ENCODE peak calls at places on chromosome 11, in seven cellular contexts. One of them, this sample, is unnamed.

GRCh38 chr11:132357811-132358572 is 987.6 kb downstream of the NTM start:
- DNase-seq in H9: no peak
- DNase-seq in naive thymus-derived CD4-positive, alpha-beta T cell: no peak
- DNase-seq in CD14-positive monocyte: no peak
- DNase-seq in foreskin keratinocyte: no peak
- DNase-seq in CD8-positive, alpha-beta T cell: no peak
- DNase-seq in Karpas-422: no peak
- DNase-seq in this sample: no peak

GRCh38 chr11:66909181-66909580 is 49.0 kb downstream of the PC start:
- DNase-seq in H9: no peak
- DNase-seq in naive thymus-derived CD4-positive, alpha-beta T cell: no peak
- DNase-seq in CD14-positive monocyte: no peak
- DNase-seq in foreskin keratinocyte: no peak
- DNase-seq in CD8-positive, alpha-beta T cell: no peak
- DNase-seq in Karpas-422: no peak
- DNase-seq in this sample: no peak

GRCh38 chr11:131356201-131356600 is 14.2 kb upstream of the NTM start:
- DNase-seq in H9: no peak
- DNase-seq in naive thymus-derived CD4-positive, alpha-beta T cell: no peak
- DNase-seq in CD14-positive monocyte: no peak
- DNase-seq in foreskin keratinocyte: no peak
- DNase-seq in CD8-positive, alpha-beta T cell: no peak
- DNase-seq in Karpas-422: no peak
- DNase-seq in this sample: no peak

GRCh38 chr11:25593221-25593620 is 738.7 kb upstream of the ANO3 start:
- DNase-seq in H9: no peak
- DNase-seq in naive thymus-derived CD4-positive, alpha-beta T cell: no peak
- DNase-seq in CD14-positive monocyte: no peak
- DNase-seq in foreskin keratinocyte: no peak
- DNase-seq in CD8-positive, alpha-beta T cell: no peak
- DNase-seq in Karpas-422: no peak
- DNase-seq in this sample: no peak

GRCh38 chr11:120239713-120240640 is at the start of gene POU2F3:
- DNase-seq in H9: peak
- DNase-seq in naive thymus-derived CD4-positive, alpha-beta T cell: no peak
- DNase-seq in CD14-positive monocyte: no peak
- DNase-seq in foreskin keratinocyte: no peak
- DNase-seq in CD8-positive, alpha-beta T cell: no peak
- DNase-seq in Karpas-422: no peak
- DNase-seq in this sample: no peak

GRCh38 chr11:12163181-12163841 is 52.9 kb downstream of the MICAL2 start:
- DNase-seq in H9: no peak
- DNase-seq in naive thymus-derived CD4-positive, alpha-beta T cell: no peak
- DNase-seq in CD14-positive monocyte: no peak
- DNase-seq in foreskin keratinocyte: no peak
- DNase-seq in CD8-positive, alpha-beta T cell: no peak
- DNase-seq in Karpas-422: no peak
- DNase-seq in this sample: peak

GRCh38 chr11:1532606-1533341 is 39.3 kb downstream of the DUSP8 start:
- DNase-seq in H9: no peak
- DNase-seq in naive thymus-derived CD4-positive, alpha-beta T cell: no peak
- DNase-seq in CD14-positive monocyte: no peak
- DNase-seq in foreskin keratinocyte: peak
- DNase-seq in CD8-positive, alpha-beta T cell: no peak
- DNase-seq in Karpas-422: no peak
- DNase-seq in this sample: peak

GRCh38 chr11:131859811-131860210 is 489.4 kb downstream of the NTM start:
- DNase-seq in H9: no peak
- DNase-seq in naive thymus-derived CD4-positive, alpha-beta T cell: no peak
- DNase-seq in CD14-positive monocyte: no peak
- DNase-seq in foreskin keratinocyte: no peak
- DNase-seq in CD8-positive, alpha-beta T cell: no peak
- DNase-seq in Karpas-422: no peak
- DNase-seq in this sample: no peak

GRCh38 chr11:123063396-123064267 is 1.7 kb upstream of the HSPA8 start:
- DNase-seq in H9: no peak
- DNase-seq in naive thymus-derived CD4-positive, alpha-beta T cell: peak
- DNase-seq in CD14-positive monocyte: no peak
- DNase-seq in foreskin keratinocyte: peak
- DNase-seq in CD8-positive, alpha-beta T cell: no peak
- DNase-seq in Karpas-422: peak
- DNase-seq in this sample: no peak

GRCh38 chr11:73349633-73350032 is 26.6 kb upstream of the RELT start:
- DNase-seq in H9: no peak
- DNase-seq in naive thymus-derived CD4-positive, alpha-beta T cell: no peak
- DNase-seq in CD14-positive monocyte: no peak
- DNase-seq in foreskin keratinocyte: no peak
- DNase-seq in CD8-positive, alpha-beta T cell: no peak
- DNase-seq in Karpas-422: no peak
- DNase-seq in this sample: no peak

GRCh38 chr11:88414385-88414861 is 76.9 kb upstream of the CTSC start:
- DNase-seq in H9: no peak
- DNase-seq in naive thymus-derived CD4-positive, alpha-beta T cell: peak
- DNase-seq in CD14-positive monocyte: peak
- DNase-seq in foreskin keratinocyte: no peak
- DNase-seq in CD8-positive, alpha-beta T cell: no peak
- DNase-seq in Karpas-422: no peak
- DNase-seq in this sample: no peak

GRCh38 chr11:47599821-47600377 is 5.7 kb upstream of the C1QTNF4 start:
- DNase-seq in H9: no peak
- DNase-seq in naive thymus-derived CD4-positive, alpha-beta T cell: no peak
- DNase-seq in CD14-positive monocyte: no peak
- DNase-seq in foreskin keratinocyte: no peak
- DNase-seq in CD8-positive, alpha-beta T cell: no peak
- DNase-seq in Karpas-422: no peak
- DNase-seq in this sample: no peak

GRCh38 chr11:68803766-68804165 is 38.0 kb downstream of the CPT1A start:
- DNase-seq in H9: no peak
- DNase-seq in naive thymus-derived CD4-positive, alpha-beta T cell: no peak
- DNase-seq in CD14-positive monocyte: no peak
- DNase-seq in foreskin keratinocyte: no peak
- DNase-seq in CD8-positive, alpha-beta T cell: no peak
- DNase-seq in Karpas-422: no peak
- DNase-seq in this sample: no peak

GRCh38 chr11:38305682-38306081 is 1707.6 kb upstream of the RAG2 start:
- DNase-seq in H9: no peak
- DNase-seq in naive thymus-derived CD4-positive, alpha-beta T cell: no peak
- DNase-seq in CD14-positive monocyte: no peak
- DNase-seq in foreskin keratinocyte: no peak
- DNase-seq in CD8-positive, alpha-beta T cell: no peak
- DNase-seq in Karpas-422: no peak
- DNase-seq in this sample: no peak

GRCh38 chr11:86449993-86450629 is 75.4 kb downstream of the CCDC81 start:
- DNase-seq in H9: no peak
- DNase-seq in naive thymus-derived CD4-positive, alpha-beta T cell: no peak
- DNase-seq in CD14-positive monocyte: no peak
- DNase-seq in foreskin keratinocyte: no peak
- DNase-seq in CD8-positive, alpha-beta T cell: no peak
- DNase-seq in Karpas-422: no peak
- DNase-seq in this sample: no peak

GRCh38 chr11:96033569-96033968 is 109.7 kb upstream of the MTMR2 start:
- DNase-seq in H9: no peak
- DNase-seq in naive thymus-derived CD4-positive, alpha-beta T cell: no peak
- DNase-seq in CD14-positive monocyte: no peak
- DNase-seq in foreskin keratinocyte: no peak
- DNase-seq in CD8-positive, alpha-beta T cell: no peak
- DNase-seq in Karpas-422: no peak
- DNase-seq in this sample: no peak

GRCh38 chr11:57639321-57640067 is 10.2 kb downstream of the YPEL4 start:
- DNase-seq in H9: peak
- DNase-seq in naive thymus-derived CD4-positive, alpha-beta T cell: no peak
- DNase-seq in CD14-positive monocyte: no peak
- DNase-seq in foreskin keratinocyte: no peak
- DNase-seq in CD8-positive, alpha-beta T cell: no peak
- DNase-seq in Karpas-422: no peak
- DNase-seq in this sample: peak

GRCh38 chr11:72015511-72016061 is 16.9 kb downstream of the IL18BP start:
- DNase-seq in H9: peak
- DNase-seq in naive thymus-derived CD4-positive, alpha-beta T cell: no peak
- DNase-seq in CD14-positive monocyte: no peak
- DNase-seq in foreskin keratinocyte: no peak
- DNase-seq in CD8-positive, alpha-beta T cell: no peak
- DNase-seq in Karpas-422: peak
- DNase-seq in this sample: peak

GRCh38 chr11:124535552-124536232 is 7.8 kb downstream of the OR8B12 start:
- DNase-seq in H9: no peak
- DNase-seq in naive thymus-derived CD4-positive, alpha-beta T cell: no peak
- DNase-seq in CD14-positive monocyte: no peak
- DNase-seq in foreskin keratinocyte: no peak
- DNase-seq in CD8-positive, alpha-beta T cell: no peak
- DNase-seq in Karpas-422: no peak
- DNase-seq in this sample: no peak

This sample was measured in islet precursor cell.